ENCODE peak calls at places on chromosomes 3 and 15, in eight cellular contexts. D is CD14-positive monocyte; C is HAP-1; B is amniotic epithelial cell; V is T1000; J is KG1; T is astrocyte of the spinal cord; U is effector memory CD8-positive, alpha-beta T cell. Q is an unnamed sample.

GRCh38 chr3:128950223-128950938 is 43.5 kb downstream of the CFAP92 start:
- DNase-seq in D (no peak), C (no peak), B (peak; percentile 45), V (no peak), J (no peak), T (peak; percentile 31), U (no peak), Q (no peak)

GRCh38 chr3:152885066-152885465 is 50.1 kb downstream of the P2RY1 start:
- DNase-seq in D (no peak), C (no peak), B (no peak), V (no peak), J (no peak), T (no peak), U (no peak), Q (no peak)

GRCh38 chr3:153574445-153574844 is 412.4 kb downstream of the RAP2B start:
- DNase-seq in D (no peak), C (no peak), B (peak; percentile 2), V (no peak), J (no peak), T (peak; percentile 28), U (no peak), Q (no peak)

GRCh38 chr15:68151277-68151676 is 53.9 kb downstream of the CALML4 start:
- DNase-seq in D (no peak), C (no peak), B (peak; percentile 33), V (no peak), J (no peak), T (peak; percentile 6), U (no peak), Q (no peak)

GRCh38 chr15:78084359-78084750 is 6.8 kb upstream of the TBC1D2B start:
- DNase-seq in D (no peak), C (no peak), B (no peak), V (no peak), J (no peak), T (no peak), U (no peak), Q (no peak)

GRCh38 chr3:182971637-182972036 is 8.7 kb downstream of the DCUN1D1 start:
- DNase-seq in D (no peak), C (no peak), B (no peak), V (no peak), J (no peak), T (peak; percentile 65), U (no peak), Q (no peak)

GRCh38 chr3:123292321-123293310 is 90.9 kb downstream of the SEC22A start:
- DNase-seq in D (peak; percentile 37), C (no peak), B (no peak), V (no peak), J (no peak), T (no peak), U (no peak), Q (no peak)

GRCh38 chr3:179189764-179190163 is 41.6 kb downstream of the PIK3CA start:
- DNase-seq in D (no peak), C (no peak), B (peak; percentile 35), V (no peak), J (no peak), T (peak; percentile 79), U (no peak), Q (no peak)

GRCh38 chr3:99866167-99866810 is 48.6 kb downstream of the CMSS1 start:
- DNase-seq in D (no peak), C (no peak), B (peak; percentile 77), V (no peak), J (no peak), T (peak; percentile 89), U (no peak), Q (no peak)

GRCh38 chr3:129120254-129121004 is 1.2 kb downstream of the RAB43 start:
- DNase-seq in D (peak; percentile 92), C (peak; percentile 89), B (peak; percentile 94), V (peak; percentile 69), J (peak; percentile 80), T (peak; percentile 86), U (peak; percentile 88), Q (peak; percentile 95)

GRCh38 chr15:92584105-92584504 is 71.5 kb downstream of the FAM174B start:
- DNase-seq in D (no peak), C (no peak), B (no peak), V (no peak), J (no peak), T (no peak), U (no peak), Q (no peak)

GRCh38 chr15:81284256-81285031 is 39.5 kb downstream of the STARD5 start:
- DNase-seq in D (no peak), C (no peak), B (no peak), V (no peak), J (no peak), T (no peak), U (no peak), Q (no peak)

GRCh38 chr3:14295777-14296176 is 106.6 kb upstream of the SLC6A6 start:
- DNase-seq in D (no peak), C (no peak), B (no peak), V (no peak), J (no peak), T (no peak), U (no peak), Q (no peak)

GRCh38 chr3:113454057-113454456 is 12.8 kb upstream of the CFAP44 start:
- DNase-seq in D (no peak), C (no peak), B (no peak), V (no peak), J (no peak), T (no peak), U (no peak), Q (no peak)

GRCh38 chr3:161475905-161476304 is 20.7 kb upstream of the OTOL1 start:
- DNase-seq in D (no peak), C (no peak), B (peak; percentile 79), V (no peak), J (no peak), T (peak; percentile 18), U (no peak), Q (no peak)

GRCh38 chr3:184250167-184250828 is 826 bp downstream of the EEF1AKMT4 start:
- DNase-seq in D (peak; percentile 78), C (peak; percentile 95), B (peak; percentile 78), V (peak; percentile 89), J (peak; percentile 96), T (peak; percentile 88), U (peak; percentile 93), Q (peak; percentile 90)

GRCh38 chr3:48694610-48695051 is 8.9 kb upstream of the NCKIPSD start:
- DNase-seq in D (no peak), C (no peak), B (peak; percentile 95), V (peak; percentile 55), J (no peak), T (peak; percentile 85), U (no peak), Q (peak; percentile 71)

GRCh38 chr15:63491979-63492378 is 12.4 kb upstream of the USP3 start:
- DNase-seq in D (no peak), C (no peak), B (peak; percentile 97), V (no peak), J (no peak), T (peak; percentile 77), U (no peak), Q (no peak)

GRCh38 chr3:190060401-190060800 is 60.3 kb downstream of the P3H2 start:
- DNase-seq in D (no peak), C (no peak), B (no peak), V (no peak), J (no peak), T (no peak), U (no peak), Q (no peak)

GRCh38 chr3:61110576-61110975 is 140.7 kb downstream of the FHIT start:
- DNase-seq in D (no peak), C (no peak), B (no peak), V (no peak), J (no peak), T (no peak), U (no peak), Q (no peak)

GRCh38 chr3:158845748-158846350 is 44.0 kb downstream of the MFSD1 start:
- DNase-seq in D (no peak), C (peak; percentile 52), B (peak; percentile 19), V (no peak), J (no peak), T (peak; percentile 42), U (peak; percentile 18), Q (peak; percentile 53)

GRCh38 chr3:136022518-136023263 is 57.2 kb downstream of the PPP2R3A start:
- DNase-seq in D (no peak), C (no peak), B (no peak), V (no peak), J (no peak), T (no peak), U (no peak), Q (no peak)

GRCh38 chr15:101025116-101025885 is 106.1 kb downstream of the LRRK1 start:
- DNase-seq in D (no peak), C (no peak), B (no peak), V (no peak), J (no peak), T (no peak), U (no peak), Q (no peak)

GRCh38 chr3:74000715-74001114 is 376.0 kb upstream of the PDZRN3 start:
- DNase-seq in D (no peak), C (no peak), B (no peak), V (no peak), J (no peak), T (no peak), U (no peak), Q (no peak)

GRCh38 chr3:159829056-159829995 is 159.3 kb upstream of the IL12A start:
- DNase-seq in D (no peak), C (peak; percentile 45), B (peak; percentile 84), V (peak; percentile 63), J (no peak), T (peak; percentile 42), U (no peak), Q (peak; percentile 66)

GRCh38 chr15:23616536-23616935 is 31.1 kb downstream of the MAGEL2 start:
- DNase-seq in D (no peak), C (no peak), B (no peak), V (no peak), J (no peak), T (no peak), U (no peak), Q (no peak)

GRCh38 chr3:156477306-156477705 is 77.6 kb downstream of the SSR3 start:
- DNase-seq in D (no peak), C (no peak), B (peak; percentile 24), V (no peak), J (no peak), T (peak; percentile 64), U (no peak), Q (no peak)

GRCh38 chr15:48984811-48985352 is 21.2 kb upstream of the SHC4 start:
- DNase-seq in D (no peak), C (no peak), B (peak; percentile 23), V (no peak), J (no peak), T (peak; percentile 35), U (no peak), Q (no peak)

GRCh38 chr3:58161435-58162398 is 49.1 kb downstream of the DNASE1L3 start:
- DNase-seq in D (no peak), C (no peak), B (peak; percentile 96), V (peak; percentile 75), J (no peak), T (peak; percentile 93), U (no peak), Q (peak; percentile 86)

GRCh38 chr3:13955084-13955483 is 75.2 kb upstream of the WNT7A start:
- DNase-seq in D (no peak), C (no peak), B (no peak), V (no peak), J (no peak), T (no peak), U (no peak), Q (no peak)

GRCh38 chr15:61951949-61952348 is 108.3 kb downstream of the VPS13C start:
- DNase-seq in D (no peak), C (no peak), B (peak; percentile 29), V (no peak), J (no peak), T (peak; percentile 21), U (no peak), Q (no peak)

GRCh38 chr3:18061737-18062136 is 319.3 kb upstream of the TBC1D5 start:
- DNase-seq in D (no peak), C (no peak), B (no peak), V (no peak), J (no peak), T (no peak), U (no peak), Q (no peak)